ENCODE peak calls at places on chromosomes 5 and 9, in eight cellular contexts. One of them, this sample, is unnamed.

GRCh38 chr5:38078161-38078560 is 180.2 kb upstream of the EGFLAM start:
- DNase-seq in adrenal gland: no peak
- DNase-seq in uterus: no peak
- DNase-seq in heart right ventricle: no peak
- DNase-seq in lower lobe of right lung: no peak
- DNase-seq in colonic mucosa: no peak
- DNase-seq in astrocyte: peak; percentile 36
- DNase-seq in kidney: no peak
- DNase-seq in this sample: no peak

GRCh38 chr5:102107865-102108264 is 188.2 kb downstream of the SLCO4C1 start:
- DNase-seq in kidney: no peak
- DNase-seq in colonic mucosa: no peak
- DNase-seq in uterus: no peak
- DNase-seq in lower lobe of right lung: no peak
- DNase-seq in astrocyte: no peak
- DNase-seq in adrenal gland: no peak
- DNase-seq in heart right ventricle: no peak
- DNase-seq in this sample: no peak

GRCh38 chr9:131992906-131993657 is 86.6 kb downstream of the MED27 start:
- DNase-seq in astrocyte: no peak
- DNase-seq in colonic mucosa: no peak
- DNase-seq in heart right ventricle: no peak
- DNase-seq in uterus: no peak
- DNase-seq in lower lobe of right lung: no peak
- DNase-seq in kidney: no peak
- DNase-seq in adrenal gland: no peak
- DNase-seq in this sample: no peak

GRCh38 chr9:78808087-78808486 is 511.2 kb downstream of the PSAT1 start:
- DNase-seq in adrenal gland: no peak
- DNase-seq in astrocyte: no peak
- DNase-seq in heart right ventricle: no peak
- DNase-seq in lower lobe of right lung: no peak
- DNase-seq in colonic mucosa: no peak
- DNase-seq in kidney: no peak
- DNase-seq in uterus: no peak
- DNase-seq in this sample: no peak

GRCh38 chr5:75547826-75548225 is 36.1 kb downstream of the POLK start:
- DNase-seq in colonic mucosa: no peak
- DNase-seq in adrenal gland: no peak
- DNase-seq in astrocyte: no peak
- DNase-seq in kidney: no peak
- DNase-seq in lower lobe of right lung: no peak
- DNase-seq in uterus: no peak
- DNase-seq in heart right ventricle: no peak
- DNase-seq in this sample: no peak

GRCh38 chr5:36696059-36696673 is 89.8 kb downstream of the SLC1A3 start:
- DNase-seq in lower lobe of right lung: no peak
- DNase-seq in heart right ventricle: peak; percentile 42
- DNase-seq in uterus: no peak
- DNase-seq in kidney: no peak
- DNase-seq in colonic mucosa: peak; percentile 38
- DNase-seq in adrenal gland: peak; percentile 61
- DNase-seq in astrocyte: peak; percentile 41
- DNase-seq in this sample: peak; percentile 51

GRCh38 chr5:75044406-75044805 is 8.0 kb downstream of the GCNT4 start:
- DNase-seq in astrocyte: peak; percentile 23
- DNase-seq in colonic mucosa: no peak
- DNase-seq in adrenal gland: peak; percentile 90
- DNase-seq in lower lobe of right lung: no peak
- DNase-seq in uterus: no peak
- DNase-seq in heart right ventricle: no peak
- DNase-seq in kidney: no peak
- DNase-seq in this sample: no peak

GRCh38 chr9:16321461-16322119 is 548.9 kb downstream of the BNC2 start:
- DNase-seq in kidney: peak; percentile 84
- DNase-seq in astrocyte: peak; percentile 72
- DNase-seq in lower lobe of right lung: no peak
- DNase-seq in colonic mucosa: no peak
- DNase-seq in heart right ventricle: no peak
- DNase-seq in uterus: no peak
- DNase-seq in adrenal gland: peak; percentile 85
- DNase-seq in this sample: peak; percentile 79

GRCh38 chr9:37338218-37338617 is 84.3 kb upstream of the GRHPR start:
- DNase-seq in adrenal gland: no peak
- DNase-seq in astrocyte: no peak
- DNase-seq in uterus: no peak
- DNase-seq in heart right ventricle: no peak
- DNase-seq in kidney: no peak
- DNase-seq in lower lobe of right lung: no peak
- DNase-seq in colonic mucosa: no peak
- DNase-seq in this sample: no peak

GRCh38 chr9:133006731-133007352 is 24.0 kb upstream of the GTF3C5 start:
- DNase-seq in heart right ventricle: no peak
- DNase-seq in adrenal gland: no peak
- DNase-seq in colonic mucosa: no peak
- DNase-seq in astrocyte: no peak
- DNase-seq in kidney: peak; percentile 2
- DNase-seq in lower lobe of right lung: no peak
- DNase-seq in uterus: no peak
- DNase-seq in this sample: no peak

GRCh38 chr9:28396058-28396457 is 822.8 kb upstream of the C9orf72 start:
- DNase-seq in adrenal gland: no peak
- DNase-seq in astrocyte: no peak
- DNase-seq in colonic mucosa: no peak
- DNase-seq in lower lobe of right lung: no peak
- DNase-seq in heart right ventricle: no peak
- DNase-seq in uterus: no peak
- DNase-seq in kidney: no peak
- DNase-seq in this sample: no peak

GRCh38 chr5:34869256-34869655 is 30.3 kb downstream of the TTC23L start:
- DNase-seq in lower lobe of right lung: no peak
- DNase-seq in heart right ventricle: no peak
- DNase-seq in kidney: no peak
- DNase-seq in uterus: no peak
- DNase-seq in colonic mucosa: no peak
- DNase-seq in adrenal gland: no peak
- DNase-seq in astrocyte: no peak
- DNase-seq in this sample: no peak

GRCh38 chr9:125911861-125912260 is 164.7 kb downstream of the PBX3 start:
- DNase-seq in lower lobe of right lung: no peak
- DNase-seq in adrenal gland: no peak
- DNase-seq in kidney: no peak
- DNase-seq in uterus: no peak
- DNase-seq in heart right ventricle: no peak
- DNase-seq in colonic mucosa: no peak
- DNase-seq in astrocyte: peak; percentile 66
- DNase-seq in this sample: no peak

GRCh38 chr5:73899916-73900315 is 273.9 kb downstream of the ARHGEF28 start:
- DNase-seq in heart right ventricle: no peak
- DNase-seq in adrenal gland: no peak
- DNase-seq in colonic mucosa: no peak
- DNase-seq in lower lobe of right lung: no peak
- DNase-seq in astrocyte: no peak
- DNase-seq in kidney: no peak
- DNase-seq in uterus: no peak
- DNase-seq in this sample: no peak

GRCh38 chr5:142499591-142500384 is 175.0 kb upstream of the SPRY4 start:
- DNase-seq in colonic mucosa: peak; percentile 48
- DNase-seq in kidney: no peak
- DNase-seq in adrenal gland: no peak
- DNase-seq in lower lobe of right lung: no peak
- DNase-seq in astrocyte: peak; percentile 30
- DNase-seq in uterus: no peak
- DNase-seq in heart right ventricle: no peak
- DNase-seq in this sample: no peak

GRCh38 chr5:78449103-78449502 is 88.7 kb downstream of the SCAMP1 start:
- DNase-seq in adrenal gland: no peak
- DNase-seq in lower lobe of right lung: no peak
- DNase-seq in uterus: no peak
- DNase-seq in colonic mucosa: no peak
- DNase-seq in heart right ventricle: no peak
- DNase-seq in astrocyte: no peak
- DNase-seq in kidney: no peak
- DNase-seq in this sample: no peak

GRCh38 chr5:173020643-173021042 is 35.5 kb upstream of the CREBRF start:
- DNase-seq in lower lobe of right lung: no peak
- DNase-seq in heart right ventricle: no peak
- DNase-seq in colonic mucosa: no peak
- DNase-seq in astrocyte: peak; percentile 30
- DNase-seq in adrenal gland: no peak
- DNase-seq in uterus: no peak
- DNase-seq in kidney: no peak
- DNase-seq in this sample: peak; percentile 65

GRCh38 chr5:105885266-105885665 is 1785.5 kb downstream of the EFNA5 start:
- DNase-seq in heart right ventricle: no peak
- DNase-seq in lower lobe of right lung: no peak
- DNase-seq in colonic mucosa: no peak
- DNase-seq in adrenal gland: no peak
- DNase-seq in astrocyte: peak; percentile 19
- DNase-seq in uterus: no peak
- DNase-seq in kidney: no peak
- DNase-seq in this sample: no peak

GRCh38 chr9:98807070-98807810 is at the start of gene GALNT12:
- DNase-seq in lower lobe of right lung: no peak
- DNase-seq in uterus: no peak
- DNase-seq in adrenal gland: no peak
- DNase-seq in heart right ventricle: no peak
- DNase-seq in kidney: peak; percentile 76
- DNase-seq in astrocyte: no peak
- DNase-seq in colonic mucosa: peak; percentile 69
- DNase-seq in this sample: no peak

GRCh38 chr5:169814522-169814921 is 165.8 kb downstream of the INSYN2B start:
- DNase-seq in adrenal gland: no peak
- DNase-seq in uterus: no peak
- DNase-seq in lower lobe of right lung: no peak
- DNase-seq in heart right ventricle: no peak
- DNase-seq in astrocyte: no peak
- DNase-seq in kidney: no peak
- DNase-seq in colonic mucosa: no peak
- DNase-seq in this sample: no peak

GRCh38 chr5:144369001-144369400 is 198.3 kb downstream of the KCTD16 start:
- DNase-seq in adrenal gland: no peak
- DNase-seq in kidney: peak; percentile 51
- DNase-seq in uterus: no peak
- DNase-seq in lower lobe of right lung: no peak
- DNase-seq in astrocyte: no peak
- DNase-seq in colonic mucosa: no peak
- DNase-seq in heart right ventricle: no peak
- DNase-seq in this sample: no peak

GRCh38 chr5:177495243-177496060 is 2.0 kb downstream of the PDLIM7 start:
- DNase-seq in lower lobe of right lung: no peak
- DNase-seq in heart right ventricle: peak; percentile 57
- DNase-seq in uterus: peak; percentile 91
- DNase-seq in kidney: peak; percentile 95
- DNase-seq in adrenal gland: peak; percentile 46
- DNase-seq in colonic mucosa: peak; percentile 54
- DNase-seq in astrocyte: peak; percentile 86
- DNase-seq in this sample: peak; percentile 94
- H3K4me3 ChIP-seq in lower lobe of right lung: peak overlapping the region; percentile 71
- H3K4me3 ChIP-seq in heart right ventricle: peak overlapping the region; percentile 92
- H3K4me3 ChIP-seq in uterus: peak overlapping the region; percentile 64
- H3K4me3 ChIP-seq in kidney: no peak overlapping the region
- H3K4me3 ChIP-seq in adrenal gland: no peak overlapping the region
- H3K4me3 ChIP-seq in colonic mucosa: peak overlapping the region; percentile 51
- H3K4me3 ChIP-seq in astrocyte: peak overlapping the region; percentile 82
- H3K4me3 ChIP-seq in this sample: peak overlapping the region; percentile 64

GRCh38 chr5:40410231-40410861 is 269.4 kb upstream of the PTGER4 start:
- DNase-seq in kidney: no peak
- DNase-seq in heart right ventricle: peak; percentile 32
- DNase-seq in astrocyte: peak; percentile 86
- DNase-seq in adrenal gland: no peak
- DNase-seq in lower lobe of right lung: no peak
- DNase-seq in uterus: no peak
- DNase-seq in colonic mucosa: no peak
- DNase-seq in this sample: no peak

GRCh38 chr5:40414922-40415321 is 264.8 kb upstream of the PTGER4 start:
- DNase-seq in lower lobe of right lung: no peak
- DNase-seq in astrocyte: no peak
- DNase-seq in colonic mucosa: no peak
- DNase-seq in heart right ventricle: no peak
- DNase-seq in adrenal gland: no peak
- DNase-seq in kidney: no peak
- DNase-seq in uterus: no peak
- DNase-seq in this sample: no peak

GRCh38 chr5:40409600-40409999 is 270.1 kb upstream of the PTGER4 start:
- DNase-seq in heart right ventricle: no peak
- DNase-seq in lower lobe of right lung: peak; percentile 61
- DNase-seq in uterus: no peak
- DNase-seq in astrocyte: no peak
- DNase-seq in adrenal gland: no peak
- DNase-seq in colonic mucosa: no peak
- DNase-seq in kidney: no peak
- DNase-seq in this sample: peak; percentile 55

GRCh38 chr5:40413747-40414146 is 266.0 kb upstream of the PTGER4 start:
- DNase-seq in lower lobe of right lung: no peak
- DNase-seq in heart right ventricle: no peak
- DNase-seq in uterus: no peak
- DNase-seq in astrocyte: no peak
- DNase-seq in adrenal gland: no peak
- DNase-seq in colonic mucosa: no peak
- DNase-seq in kidney: no peak
- DNase-seq in this sample: no peak

GRCh38 chr5:40410939-40411635 is 268.6 kb upstream of the PTGER4 start:
- DNase-seq in astrocyte: peak; percentile 22
- DNase-seq in heart right ventricle: peak; percentile 27
- DNase-seq in lower lobe of right lung: no peak
- DNase-seq in adrenal gland: no peak
- DNase-seq in kidney: no peak
- DNase-seq in uterus: no peak
- DNase-seq in colonic mucosa: no peak
- DNase-seq in this sample: no peak
- H3K4me1 ChIP-seq in astrocyte: peaks cover 17% of the 10 kb centered on the region
- H3K4me1 ChIP-seq in heart right ventricle: peaks cover 42% of the 10 kb centered on the region
- H3K4me1 ChIP-seq in lower lobe of right lung: peaks cover 46% of the 10 kb centered on the region
- H3K4me1 ChIP-seq in adrenal gland: no peaks in the 10 kb centered on the region
- H3K4me1 ChIP-seq in kidney: no peaks in the 10 kb centered on the region
- H3K4me1 ChIP-seq in uterus: no peaks in the 10 kb centered on the region
- H3K4me1 ChIP-seq in colonic mucosa: no peaks in the 10 kb centered on the region
- H3K4me1 ChIP-seq in this sample: no peaks in the 10 kb centered on the region

GRCh38 chr5:98962587-98962986 is 33.8 kb upstream of the CHD1 start:
- DNase-seq in adrenal gland: no peak
- DNase-seq in astrocyte: no peak
- DNase-seq in heart right ventricle: no peak
- DNase-seq in kidney: no peak
- DNase-seq in colonic mucosa: no peak
- DNase-seq in lower lobe of right lung: no peak
- DNase-seq in uterus: no peak
- DNase-seq in this sample: no peak
- H3K4me3 ChIP-seq in adrenal gland: no peak overlapping the region
- H3K4me3 ChIP-seq in astrocyte: no peak overlapping the region
- H3K4me3 ChIP-seq in heart right ventricle: no peak overlapping the region
- H3K4me3 ChIP-seq in kidney: no peak overlapping the region
- H3K4me3 ChIP-seq in colonic mucosa: no peak overlapping the region
- H3K4me3 ChIP-seq in lower lobe of right lung: no peak overlapping the region
- H3K4me3 ChIP-seq in uterus: no peak overlapping the region
- H3K4me3 ChIP-seq in this sample: no peak overlapping the region

DNA sequence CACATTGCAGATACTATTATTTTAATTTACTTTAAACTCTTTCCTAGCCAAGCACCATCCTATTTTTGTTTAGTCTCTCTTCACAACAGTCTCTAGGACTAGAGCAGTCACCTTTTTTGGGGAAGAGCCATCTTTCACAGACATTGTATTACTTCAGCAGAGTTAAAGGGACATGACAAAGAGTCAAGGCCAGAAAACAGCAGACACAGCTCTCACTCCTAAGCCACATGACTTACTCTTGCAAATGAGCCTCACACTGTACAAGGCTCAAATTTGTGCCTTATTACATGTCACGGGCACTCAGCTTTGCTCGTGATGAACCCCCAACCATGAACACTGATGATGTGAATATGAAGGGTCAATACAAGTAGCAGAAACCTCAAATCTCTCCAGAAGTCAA is 104.3 kb downstream of the ZNF608 start:
- DNase-seq in uterus: no peak
- DNase-seq in kidney: no peak
- DNase-seq in lower lobe of right lung: no peak
- DNase-seq in colonic mucosa: no peak
- DNase-seq in heart right ventricle: no peak
- DNase-seq in adrenal gland: peak; percentile 29
- DNase-seq in astrocyte: no peak
- DNase-seq in this sample: no peak
- H3K4me1 ChIP-seq in uterus: no peaks in the 10 kb centered on the region
- H3K4me1 ChIP-seq in kidney: no peaks in the 10 kb centered on the region
- H3K4me1 ChIP-seq in lower lobe of right lung: peaks cover 16% of the 10 kb centered on the region
- H3K4me1 ChIP-seq in colonic mucosa: no peaks in the 10 kb centered on the region
- H3K4me1 ChIP-seq in heart right ventricle: peaks cover 15% of the 10 kb centered on the region
- H3K4me1 ChIP-seq in adrenal gland: peaks cover 4% of the 10 kb centered on the region
- H3K4me1 ChIP-seq in astrocyte: peaks cover 9% of the 10 kb centered on the region
- H3K4me1 ChIP-seq in this sample: no peaks in the 10 kb centered on the region